ENCODE peak calls at places on chromosomes 7 and 10, in nine cellular contexts. P, Z, K, A, O, E, G, D and Q are unnamed samples.

GRCh38 chr7:99794585-99795502 is 10.9 kb upstream of the CYP3A4 start:
- DNase-seq in P (peak; percentile 6), K (no peak), G (no peak), Z (peak; percentile 20), A (no peak), E (no peak), O (no peak), D (no peak), Q (no peak)

GRCh38 chr7:158976468-158976848 is 120.1 kb downstream of the DYNC2I1 start:
- DNase-seq in O (no peak), D (no peak), K (no peak), Z (no peak), A (no peak), E (no peak), G (no peak), P (no peak), Q (no peak)

GRCh38 chr7:28502408-28502807 is 90.1 kb downstream of the CREB5 start:
- DNase-seq in G (no peak), K (no peak), D (no peak), Z (no peak), P (no peak), E (no peak), A (no peak), O (no peak), Q (no peak)

GRCh38 chr10:43204394-43204942 is 62.4 kb downstream of the RASGEF1A start:
- DNase-seq in D (no peak), P (no peak), G (peak; percentile 45), A (peak; percentile 16), E (no peak), K (peak; percentile 7), O (peak; percentile 2), Z (no peak), Q (peak; percentile 45)

GRCh38 chr10:116722736-116723427 is 19.5 kb downstream of the HSPA12A start:
- DNase-seq in A (no peak), K (no peak), Z (no peak), E (no peak), D (no peak), O (no peak), P (no peak), G (no peak), Q (peak; percentile 39)

GRCh38 chr10:11742009-11742778 is at the start of gene ECHDC3:
- DNase-seq in K (peak; percentile 35), E (peak; percentile 39), G (peak; percentile 78), D (peak; percentile 61), P (peak; percentile 7), O (no peak), Z (peak; percentile 21), A (peak; percentile 71), Q (no peak)

GRCh38 chr10:69934768-69935167 is 117.9 kb upstream of the MACROH2A2 start:
- DNase-seq in E (no peak), A (no peak), Z (no peak), O (no peak), K (no peak), P (no peak), G (no peak), D (no peak), Q (no peak)

GRCh38 chr7:5699467-5699866 is 82.0 kb downstream of the RNF216 start:
- DNase-seq in P (peak; percentile 53), A (no peak), G (no peak), D (no peak), E (no peak), O (no peak), K (no peak), Z (no peak), Q (no peak)

GRCh38 chr10:29039659-29040309 is 249.1 kb upstream of the LYZL1 start:
- DNase-seq in E (no peak), A (no peak), P (peak; percentile 79), O (no peak), D (no peak), G (no peak), Z (no peak), K (no peak), Q (no peak)

GRCh38 chr10:48682265-48682664 is 2.4 kb upstream of the WDFY4 start:
- DNase-seq in D (no peak), G (no peak), K (no peak), A (no peak), Z (no peak), O (no peak), E (no peak), P (no peak), Q (no peak)

GRCh38 chr7:102205915-102206314 is 80.8 kb upstream of the SH2B2 start:
- DNase-seq in P (no peak), Z (no peak), D (no peak), A (no peak), E (no peak), O (no peak), G (no peak), K (no peak), Q (no peak)

GRCh38 chr10:8054498-8055407 is at the start of gene GATA3:
- DNase-seq in O (no peak), P (no peak), G (peak; percentile 85), E (peak; percentile 79), Z (peak; percentile 88), D (peak; percentile 75), K (peak; percentile 82), A (peak; percentile 53), Q (no peak)

GRCh38 chr7:868189-868486 is 8.2 kb upstream of the GET4 start:
- DNase-seq in D (no peak), A (no peak), K (no peak), G (no peak), Z (no peak), O (no peak), P (no peak), E (no peak), Q (no peak)